ENCODE peak calls at places on chromosomes 4 and X, in four cellular contexts. One of them, this sample, is unnamed.
A peak's percentile ranks its signal among the peaks of the same experiment; 100 is the strongest.

GRCh38 chr4:56245547-56246229 is 141.6 kb downstream of the AASDH start:
- DNase-seq in HL-60: no peak
- DNase-seq in GM12878: no peak
- DNase-seq in K562: no peak
- DNase-seq in this sample: no peak

GRCh38 chrX:123971963-123972362 is 10.5 kb downstream of the STAG2 start:
- DNase-seq in K562: no peak
- DNase-seq in GM12878: no peak
- DNase-seq in HL-60: peak; percentile 8
- DNase-seq in this sample: no peak

GRCh38 chr4:36427696-36428095 is 146.3 kb downstream of the DTHD1 start:
- DNase-seq in GM12878: no peak
- DNase-seq in K562: no peak
- DNase-seq in HL-60: no peak
- DNase-seq in this sample: no peak

GRCh38 chrX:41445171-41445570 is 2.0 kb upstream of the NYX start:
- DNase-seq in GM12878: no peak
- DNase-seq in K562: no peak
- DNase-seq in HL-60: no peak
- DNase-seq in this sample: no peak

GRCh38 chr4:53747401-53747800 is 156.1 kb upstream of the LNX1 start:
- DNase-seq in K562: no peak
- DNase-seq in HL-60: no peak
- DNase-seq in GM12878: no peak
- DNase-seq in this sample: no peak

GRCh38 chr4:3207531-3208037 is 41.4 kb upstream of the MSANTD1 start:
- DNase-seq in HL-60: peak; percentile 47
- DNase-seq in GM12878: no peak
- DNase-seq in K562: no peak
- DNase-seq in this sample: no peak

GRCh38 chrX:24241822-24242648 is 71.8 kb downstream of the SUPT20HL2 start:
- DNase-seq in HL-60: peak; percentile 17
- DNase-seq in K562: peak; percentile 22
- DNase-seq in GM12878: no peak
- DNase-seq in this sample: no peak

GRCh38 chrX:45769919-45770582 is 569.4 kb upstream of the DIPK2B start:
- DNase-seq in K562: peak; percentile 43
- DNase-seq in HL-60: peak; percentile 75
- DNase-seq in GM12878: peak; percentile 51
- DNase-seq in this sample: peak; percentile 20

GRCh38 chr4:73069338-73070071 is at the start of gene COX18:
- DNase-seq in K562: peak; percentile 95
- DNase-seq in HL-60: peak; percentile 98
- DNase-seq in GM12878: peak; percentile 97
- DNase-seq in this sample: peak; percentile 63

GRCh38 chr4:185396724-185397402 is at the start of gene ANKRD37:
- DNase-seq in HL-60: no peak
- DNase-seq in GM12878: no peak
- DNase-seq in K562: peak; percentile 43
- DNase-seq in this sample: no peak

GRCh38 chrX:23386260-23386659 is 51.6 kb downstream of the PTCHD1 start:
- DNase-seq in HL-60: no peak
- DNase-seq in K562: no peak
- DNase-seq in GM12878: no peak
- DNase-seq in this sample: no peak

GRCh38 chr4:22514001-22514400 is 1.9 kb downstream of the ADGRA3 start:
- DNase-seq in GM12878: no peak
- DNase-seq in K562: no peak
- DNase-seq in HL-60: no peak
- DNase-seq in this sample: no peak

GRCh38 chrX:154036513-154036912 is 16.8 kb upstream of the IRAK1 start:
- DNase-seq in GM12878: no peak
- DNase-seq in HL-60: no peak
- DNase-seq in K562: no peak
- DNase-seq in this sample: no peak

GRCh38 chr4:120331486-120332281 is 265.0 kb upstream of the MAD2L1 start:
- DNase-seq in HL-60: no peak
- DNase-seq in GM12878: no peak
- DNase-seq in K562: no peak
- DNase-seq in this sample: no peak

GRCh38 chr4:82773049-82773448 is 25.5 kb downstream of the SCD5 start:
- DNase-seq in K562: no peak
- DNase-seq in HL-60: no peak
- DNase-seq in GM12878: no peak
- DNase-seq in this sample: no peak

GRCh38 chr4:139872274-139872673 is 206.7 kb downstream of the MGST2 start:
- DNase-seq in HL-60: peak; percentile 87
- DNase-seq in GM12878: no peak
- DNase-seq in K562: no peak
- DNase-seq in this sample: no peak

GRCh38 chrX:29880977-29881376 is 334.4 kb upstream of the MAGEB2 start:
- DNase-seq in HL-60: no peak
- DNase-seq in GM12878: no peak
- DNase-seq in K562: no peak
- DNase-seq in this sample: no peak

GRCh38 chrX:10401239-10401638 is 219.1 kb downstream of the MID1 start:
- DNase-seq in HL-60: no peak
- DNase-seq in GM12878: no peak
- DNase-seq in K562: no peak
- DNase-seq in this sample: no peak

GRCh38 chr4:79678472-79679202 is 270.6 kb upstream of the GK2 start:
- DNase-seq in GM12878: no peak
- DNase-seq in HL-60: peak; percentile 21
- DNase-seq in K562: peak; percentile 46
- DNase-seq in this sample: no peak

GRCh38 chr4:93184093-93184492 is 644.5 kb upstream of the ATOH1 start:
- DNase-seq in HL-60: no peak
- DNase-seq in K562: no peak
- DNase-seq in GM12878: no peak
- DNase-seq in this sample: no peak

GRCh38 chr4:44535981-44536380 is 87.4 kb upstream of the KCTD8 start:
- DNase-seq in GM12878: no peak
- DNase-seq in HL-60: no peak
- DNase-seq in K562: no peak
- DNase-seq in this sample: no peak

GRCh38 chr4:7887415-7887814 is 52.2 kb downstream of the AFAP1 start:
- DNase-seq in GM12878: no peak
- DNase-seq in K562: no peak
- DNase-seq in HL-60: no peak
- DNase-seq in this sample: no peak

GRCh38 chrX:22310779-22311178 is 38.1 kb downstream of the CBLL2 start:
- DNase-seq in GM12878: no peak
- DNase-seq in K562: no peak
- DNase-seq in HL-60: no peak
- DNase-seq in this sample: no peak

GRCh38 chr4:183544109-183544508 is 39.3 kb downstream of the ING2 start:
- DNase-seq in K562: no peak
- DNase-seq in HL-60: no peak
- DNase-seq in GM12878: no peak
- DNase-seq in this sample: no peak

GRCh38 chr4:148092316-148093014 is 349.7 kb downstream of the NR3C2 start:
- DNase-seq in GM12878: no peak
- DNase-seq in HL-60: no peak
- DNase-seq in K562: no peak
- DNase-seq in this sample: no peak

GRCh38 chr4:104749062-104749461 is 254.4 kb upstream of the CXXC4 start:
- DNase-seq in HL-60: peak; percentile 30
- DNase-seq in GM12878: peak; percentile 27
- DNase-seq in K562: no peak
- DNase-seq in this sample: no peak

GRCh38 chrX:155334486-155335316 is at the start of gene CLIC2:
- DNase-seq in GM12878: no peak
- DNase-seq in K562: peak; percentile 80
- DNase-seq in HL-60: no peak
- DNase-seq in this sample: no peak

GRCh38 chrX:2965965-2966364 is 36.8 kb upstream of the ARSD start:
- DNase-seq in K562: no peak
- DNase-seq in GM12878: no peak
- DNase-seq in HL-60: no peak
- DNase-seq in this sample: no peak

GRCh38 chr4:146243141-146243882 is 29.0 kb downstream of the REELD1 start:
- DNase-seq in GM12878: peak; percentile 45
- DNase-seq in HL-60: peak; percentile 54
- DNase-seq in K562: peak; percentile 72
- DNase-seq in this sample: peak; percentile 66

GRCh38 chr4:110854021-110854678 is 231.3 kb upstream of the PITX2 start:
- DNase-seq in HL-60: no peak
- DNase-seq in K562: no peak
- DNase-seq in GM12878: no peak
- DNase-seq in this sample: no peak

GRCh38 chr4:168451744-168452394 is 28.4 kb downstream of the DDX60L start:
- DNase-seq in GM12878: no peak
- DNase-seq in K562: no peak
- DNase-seq in HL-60: no peak
- DNase-seq in this sample: no peak

GRCh38 chr4:159051245-159052071 is 51.4 kb upstream of the RAPGEF2 start:
- DNase-seq in GM12878: peak; percentile 84
- DNase-seq in HL-60: no peak
- DNase-seq in K562: no peak
- DNase-seq in this sample: peak; percentile 30

GRCh38 chr4:64105903-64106302 is 303.3 kb downstream of the TECRL start:
- DNase-seq in HL-60: no peak
- DNase-seq in K562: no peak
- DNase-seq in GM12878: no peak
- DNase-seq in this sample: no peak

GRCh38 chrX:150765782-150766350 is 72.7 kb downstream of the MTMR1 start:
- DNase-seq in HL-60: no peak
- DNase-seq in K562: no peak
- DNase-seq in GM12878: no peak
- DNase-seq in this sample: no peak

GRCh38 chrX:150763810-150764209 is 70.6 kb downstream of the MTMR1 start:
- DNase-seq in HL-60: no peak
- DNase-seq in K562: no peak
- DNase-seq in GM12878: no peak
- DNase-seq in this sample: no peak

GRCh38 chrX:150766351-150767044 is 73.3 kb downstream of the MTMR1 start:
- DNase-seq in GM12878: no peak
- DNase-seq in K562: peak; percentile 14
- DNase-seq in HL-60: peak; percentile 13
- DNase-seq in this sample: no peak

GRCh38 chrX:150767045-150767395 is 73.8 kb downstream of the MTMR1 start:
- DNase-seq in GM12878: no peak
- DNase-seq in K562: peak; percentile 68
- DNase-seq in HL-60: peak; percentile 7
- DNase-seq in this sample: no peak

DNA sequence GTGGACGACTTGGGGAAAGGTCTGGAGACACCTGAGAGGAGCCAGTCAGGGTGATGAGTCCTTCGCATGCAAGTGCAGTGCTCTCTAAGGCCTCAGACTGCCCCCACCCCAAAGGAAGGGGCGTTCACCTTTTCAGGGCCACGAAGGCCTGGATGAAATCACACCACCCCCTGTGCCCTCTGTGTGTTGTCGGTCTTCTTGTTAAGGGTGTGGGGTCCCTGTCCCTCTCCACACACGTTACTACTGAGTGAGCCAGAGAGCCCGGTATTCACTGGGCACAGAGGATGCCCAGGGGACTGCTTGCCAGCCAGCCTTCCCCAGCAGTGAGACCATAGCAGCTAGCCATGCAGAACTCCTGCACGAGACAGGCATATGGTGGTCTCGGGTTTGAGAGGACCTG is 72.0 kb downstream of the MTMR1 start:
- DNase-seq in K562: no peak
- DNase-seq in GM12878: no peak
- DNase-seq in HL-60: no peak
- DNase-seq in this sample: no peak
- TF ChIP-seq SPI1 in K562: no peak
- TF ChIP-seq SPI1 in GM12878: no peak
- TF ChIP-seq SPI1 in HL-60: no peak
- TF ChIP-seq SPI1 in this sample: no peak

GRCh38 chr4:151530783-151531182 is 121.8 kb downstream of the FHIP1A start:
- DNase-seq in GM12878: no peak
- DNase-seq in HL-60: no peak
- DNase-seq in K562: peak; percentile 9
- DNase-seq in this sample: no peak
- TF ChIP-seq SPI1 in GM12878: no peak
- TF ChIP-seq SPI1 in HL-60: no peak
- TF ChIP-seq SPI1 in K562: no peak
- TF ChIP-seq SPI1 in this sample: no peak

GRCh38 chr4:30753316-30753715 is 33.1 kb downstream of the PCDH7 start:
- DNase-seq in K562: no peak
- DNase-seq in HL-60: no peak
- DNase-seq in GM12878: no peak
- DNase-seq in this sample: no peak
- TF ChIP-seq SPI1 in K562: no peak
- TF ChIP-seq SPI1 in HL-60: no peak
- TF ChIP-seq SPI1 in GM12878: no peak
- TF ChIP-seq SPI1 in this sample: no peak

DNA sequence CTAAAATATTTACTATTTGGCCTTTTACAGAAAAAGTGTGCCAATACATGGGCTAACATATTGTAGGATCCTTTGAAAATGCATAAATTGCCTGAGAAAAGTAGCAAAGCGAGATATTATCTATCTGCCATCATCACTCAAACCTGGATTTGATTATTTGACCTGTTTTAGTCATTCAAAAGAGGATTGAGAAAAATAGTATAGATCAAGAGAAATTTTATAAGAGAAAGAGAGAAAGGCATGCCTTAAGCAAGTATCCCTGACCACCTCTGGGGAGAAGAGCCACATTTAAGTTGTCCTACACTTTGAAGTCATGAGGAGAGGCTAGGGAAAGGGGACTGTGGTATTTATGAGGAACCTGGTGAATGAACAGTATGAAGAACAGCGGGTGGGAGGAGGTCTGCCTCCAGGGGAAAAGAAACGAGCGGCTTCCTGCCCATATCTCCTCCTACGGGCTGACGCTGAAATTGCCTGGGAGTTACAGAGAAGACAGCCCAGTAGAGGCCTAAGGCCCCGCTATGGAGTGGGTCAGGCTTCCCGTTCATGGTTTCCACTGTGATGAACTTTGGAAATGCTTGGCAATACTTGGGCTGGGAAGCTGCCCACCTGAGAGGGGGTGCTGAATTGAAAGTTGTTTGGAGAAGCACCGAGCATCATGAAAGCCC is 106.8 kb upstream of the ACSL4 start:
- DNase-seq in K562: peak; percentile 57
- DNase-seq in HL-60: peak; percentile 65
- DNase-seq in GM12878: no peak
- DNase-seq in this sample: no peak
- TF ChIP-seq SPI1 in K562: no peak
- TF ChIP-seq SPI1 in HL-60: no peak
- TF ChIP-seq SPI1 in GM12878: no peak
- TF ChIP-seq SPI1 in this sample: no peak

DNA sequence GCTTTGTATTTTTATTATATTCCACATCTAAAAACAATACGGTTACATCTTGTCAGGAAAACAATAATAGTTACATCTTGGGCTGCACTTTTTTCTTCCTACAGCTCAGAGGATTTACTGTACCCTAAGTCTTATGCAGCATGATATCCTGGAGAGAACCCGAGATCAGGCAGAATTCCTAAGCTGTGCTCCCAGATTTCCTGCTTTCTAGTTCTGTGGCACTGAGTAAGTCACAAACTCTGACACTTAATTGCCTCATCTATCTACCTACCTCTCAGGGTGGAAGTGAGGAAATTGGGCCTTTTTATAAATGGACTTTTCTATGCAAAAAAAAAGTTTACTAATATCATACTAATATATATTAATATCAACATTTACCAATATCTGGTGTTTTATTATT is 438.5 kb downstream of the INPP4B start:
- DNase-seq in GM12878: no peak
- DNase-seq in K562: no peak
- DNase-seq in HL-60: no peak
- DNase-seq in this sample: no peak
- TF ChIP-seq SPI1 in GM12878: no peak
- TF ChIP-seq SPI1 in K562: no peak
- TF ChIP-seq SPI1 in HL-60: no peak
- TF ChIP-seq SPI1 in this sample: no peak